ENCODE peak calls at places on chromosomes 13 and 19, in seven cellular contexts. W is tibial nerve, I is colonic mucosa, G is body of pancreas, T is fibroblast of mammary gland, K is upper lobe of right lung, X is nephron progenitor cell. H is an unnamed sample.

GRCh38 chr13:100423375-100423774 is 165.2 kb downstream of the GGACT start:
- DNase-seq in T (peak; percentile 46), I (no peak), X (no peak), G (no peak), K (no peak), W (no peak), H (no peak)

GRCh38 chr13:76825415-76825814 is 60.8 kb downstream of the KCTD12 start:
- DNase-seq in T (no peak), G (no peak), X (no peak), K (no peak), I (no peak), W (no peak), H (no peak)

GRCh38 chr19:45779231-45780145 is 2.8 kb downstream of the DMPK start:
- DNase-seq in G (peak; percentile 96), X (peak; percentile 99), T (peak; percentile 53), I (peak; percentile 98), W (peak; percentile 88), K (peak; percentile 94), H (peak; percentile 70)

GRCh38 chr13:40986328-40986856 is 32.7 kb downstream of the ELF1 start:
- DNase-seq in W (no peak), T (peak; percentile 48), X (no peak), I (no peak), G (peak; percentile 28), K (no peak), H (no peak)

GRCh38 chr13:47903836-47904235 is 97.2 kb downstream of the SUCLA2 start:
- DNase-seq in G (no peak), X (no peak), K (no peak), T (peak; percentile 81), I (no peak), W (no peak), H (no peak)

GRCh38 chr13:87671824-87672603 is 843 bp downstream of the SLITRK5 start:
- DNase-seq in W (no peak), I (no peak), T (no peak), G (no peak), K (peak; percentile 64), X (peak; percentile 65), H (no peak)

GRCh38 chr19:55389386-55390317 is 3.9 kb downstream of the RPL28 start:
- DNase-seq in I (no peak), G (no peak), W (no peak), T (no peak), X (no peak), K (no peak), H (no peak)

GRCh38 chr19:19647037-19647835 is 3.8 kb upstream of the GMIP start:
- DNase-seq in K (no peak), T (no peak), I (no peak), G (no peak), X (no peak), W (no peak), H (no peak)

GRCh38 chr19:31340059-31341025 is 8.9 kb downstream of the TSHZ3 start:
- DNase-seq in W (no peak), I (no peak), X (no peak), T (peak; percentile 94), G (no peak), K (no peak), H (no peak)

GRCh38 chr19:926595-927043 is 784 bp downstream of the ARID3A start:
- DNase-seq in K (peak; percentile 85), I (peak; percentile 70), X (peak; percentile 47), W (no peak), G (peak; percentile 61), T (peak; percentile 45), H (no peak)

GRCh38 chr19:34431681-34432402 is 3.7 kb downstream of the UBA2 start:
- DNase-seq in W (no peak), I (no peak), G (no peak), K (no peak), T (no peak), X (no peak), H (no peak)

GRCh38 chr19:51327066-51327985 is 14.6 kb downstream of the VSIG10L start:
- DNase-seq in K (peak; percentile 75), W (no peak), G (peak; percentile 44), I (peak; percentile 61), X (peak; percentile 67), T (peak; percentile 51), H (no peak)

GRCh38 chr13:20506676-20507075 is 19.0 kb downstream of the CRYL1 start:
- DNase-seq in X (no peak), W (no peak), I (no peak), T (no peak), K (no peak), G (no peak), H (no peak)

GRCh38 chr19:49712397-49712859 is 21.5 kb downstream of the CPT1C start:
- DNase-seq in W (no peak), K (no peak), I (peak; percentile 65), T (peak; percentile 98), G (peak; percentile 48), X (peak; percentile 48), H (no peak)

GRCh38 chr19:40210919-40211318 is 7.3 kb downstream of the TTC9B start:
- DNase-seq in G (no peak), W (no peak), I (no peak), T (no peak), X (no peak), K (no peak), H (no peak)

GRCh38 chr19:15875075-15875474 is 22.8 kb downstream of the CYP4F2 start:
- DNase-seq in T (no peak), X (no peak), I (no peak), G (no peak), K (no peak), W (no peak), H (no peak)

GRCh38 chr19:4081441-4082129 is 14.9 kb upstream of the ZBTB7A start:
- DNase-seq in W (no peak), T (peak; percentile 37), G (no peak), I (peak; percentile 54), X (no peak), K (no peak), H (no peak)

DNA sequence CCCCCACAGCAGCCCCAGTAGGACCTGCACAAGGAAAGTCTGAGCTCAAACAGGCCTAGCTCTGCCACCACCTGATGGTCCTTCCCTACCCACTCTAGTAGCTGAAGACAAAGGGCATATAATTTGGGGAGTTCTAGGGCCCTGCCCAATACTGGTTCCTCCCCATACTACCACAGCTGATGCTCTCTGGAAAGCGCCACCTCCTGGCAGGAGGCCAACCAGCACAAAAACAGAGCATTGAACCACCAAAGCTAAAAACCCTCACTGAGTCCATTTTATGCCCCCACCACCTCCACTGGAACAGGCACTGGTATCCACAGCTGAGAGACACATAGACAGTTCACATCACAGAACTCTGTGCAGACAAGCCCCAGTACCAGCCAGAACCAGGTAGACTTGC is 1276.8 kb downstream of the OLFM4 start:
- DNase-seq in W (no peak), T (no peak), G (no peak), K (no peak), X (no peak), I (no peak), H (no peak)
- TF ChIP-seq CTCF in W (no peak), T (no peak), G (no peak), K (no peak), X (no peak), I (no peak), H (peak; percentile 19)

GRCh38 chr13:79803939-79804487 is 323.1 kb downstream of the NDFIP2 start:
- DNase-seq in X (no peak), W (no peak), G (no peak), K (no peak), I (no peak), T (no peak), H (no peak)

GRCh38 chr13:79805317-79805716 is 324.4 kb downstream of the NDFIP2 start:
- DNase-seq in K (no peak), I (no peak), X (no peak), T (no peak), W (no peak), G (no peak), H (no peak)

GRCh38 chr13:79807554-79807953 is 326.6 kb downstream of the NDFIP2 start:
- DNase-seq in W (no peak), T (no peak), I (no peak), X (no peak), G (no peak), K (no peak), H (no peak)

GRCh38 chr13:79808475-79808874 is 327.5 kb downstream of the NDFIP2 start:
- DNase-seq in T (no peak), G (no peak), X (no peak), I (no peak), K (no peak), W (no peak), H (no peak)

GRCh38 chr13:79806821-79807220 is 325.9 kb downstream of the NDFIP2 start:
- DNase-seq in X (no peak), T (no peak), G (no peak), I (no peak), W (no peak), K (no peak), H (no peak)
- TF ChIP-seq CTCF in X (no peak), T (no peak), G (no peak), I (no peak), W (no peak), K (no peak), H (no peak)

GRCh38 chr13:93249259-93249917 is 22.8 kb downstream of the GPC6 start:
- DNase-seq in T (peak; percentile 93), G (no peak), K (no peak), W (no peak), I (no peak), X (no peak), H (no peak)

GRCh38 chr13:93256998-93257397 is 30.4 kb downstream of the GPC6 start:
- DNase-seq in K (no peak), I (no peak), W (no peak), X (no peak), T (no peak), G (no peak), H (no peak)

GRCh38 chr13:93259527-93260080 is 33.0 kb downstream of the GPC6 start:
- DNase-seq in X (no peak), W (no peak), K (no peak), I (no peak), G (no peak), T (peak; percentile 58), H (no peak)

GRCh38 chr13:93249918-93250306 is 23.3 kb downstream of the GPC6 start:
- DNase-seq in T (no peak), K (no peak), G (no peak), X (no peak), I (no peak), W (no peak), H (no peak)

GRCh38 chr13:93254775-93255174 is 28.2 kb downstream of the GPC6 start:
- DNase-seq in G (no peak), X (no peak), T (no peak), I (no peak), K (no peak), W (no peak), H (no peak)
- TF ChIP-seq CTCF in G (no peak), X (no peak), T (no peak), I (no peak), K (no peak), W (no peak), H (no peak)

GRCh38 chr13:45681101-45681500 is 21.0 kb upstream of the CBY2 start:
- DNase-seq in W (no peak), X (peak; percentile 32), I (no peak), T (peak; percentile 58), G (no peak), K (no peak), H (no peak)

GRCh38 chr13:45678282-45678681 is 23.8 kb upstream of the CBY2 start:
- DNase-seq in T (no peak), K (no peak), I (no peak), G (no peak), W (no peak), X (no peak), H (no peak)

GRCh38 chr13:45682494-45683008 is 19.6 kb upstream of the CBY2 start:
- DNase-seq in X (no peak), K (no peak), G (no peak), I (no peak), T (no peak), W (no peak), H (no peak)

GRCh38 chr13:45683701-45684100 is 18.4 kb upstream of the CBY2 start:
- DNase-seq in K (no peak), T (no peak), X (peak; percentile 50), I (no peak), W (no peak), G (no peak), H (no peak)
- TF ChIP-seq CTCF in K (no peak), T (no peak), X (peak; percentile 24), I (no peak), W (no peak), G (no peak), H (peak; percentile 18)

H was measured in progenitor cell of endocrine pancreas.